ENCODE peak calls at places on chromosomes 6 and 20, in five cellular contexts. One of them, this sample, is unnamed.

GRCh38 chr6:10256113-10256690 is 158.7 kb downstream of the TFAP2A start:
- DNase-seq in coronary artery: no peak
- DNase-seq in keratinocyte: no peak
- DNase-seq in epithelial cell of esophagus: no peak
- DNase-seq in endothelial cell of umbilical vein: no peak
- DNase-seq in this sample: no peak

GRCh38 chr20:19938421-19938787 is 78.8 kb upstream of the NAA20 start:
- DNase-seq in keratinocyte: no peak
- DNase-seq in epithelial cell of esophagus: no peak
- DNase-seq in coronary artery: no peak
- DNase-seq in endothelial cell of umbilical vein: no peak
- DNase-seq in this sample: no peak

GRCh38 chr20:17570347-17571152 is 675 bp downstream of the DSTN start:
- DNase-seq in epithelial cell of esophagus: peak
- DNase-seq in coronary artery: peak
- DNase-seq in endothelial cell of umbilical vein: peak
- DNase-seq in keratinocyte: no peak
- DNase-seq in this sample: peak

GRCh38 chr20:19621072-19621471 is 137.0 kb upstream of the RIN2 start:
- DNase-seq in keratinocyte: no peak
- DNase-seq in epithelial cell of esophagus: peak
- DNase-seq in coronary artery: no peak
- DNase-seq in endothelial cell of umbilical vein: no peak
- DNase-seq in this sample: no peak

GRCh38 chr6:167893416-167893815 is 66.7 kb downstream of the AFDN start:
- DNase-seq in keratinocyte: no peak
- DNase-seq in epithelial cell of esophagus: peak
- DNase-seq in endothelial cell of umbilical vein: no peak
- DNase-seq in coronary artery: no peak
- DNase-seq in this sample: no peak

GRCh38 chr20:5372371-5372770 is 55.6 kb upstream of the PROKR2 start:
- DNase-seq in endothelial cell of umbilical vein: no peak
- DNase-seq in keratinocyte: no peak
- DNase-seq in epithelial cell of esophagus: no peak
- DNase-seq in coronary artery: no peak
- DNase-seq in this sample: no peak

GRCh38 chr6:38024908-38025307 is 205.4 kb downstream of the ZFAND3 start:
- DNase-seq in keratinocyte: no peak
- DNase-seq in endothelial cell of umbilical vein: no peak
- DNase-seq in epithelial cell of esophagus: no peak
- DNase-seq in coronary artery: no peak
- DNase-seq in this sample: no peak

GRCh38 chr6:99002826-99003225 is 55.1 kb upstream of the FBXL4 start:
- DNase-seq in keratinocyte: no peak
- DNase-seq in epithelial cell of esophagus: peak
- DNase-seq in coronary artery: no peak
- DNase-seq in endothelial cell of umbilical vein: peak
- DNase-seq in this sample: no peak

GRCh38 chr20:50715694-50716093 is 15.7 kb upstream of the PARD6B start:
- DNase-seq in endothelial cell of umbilical vein: no peak
- DNase-seq in keratinocyte: no peak
- DNase-seq in coronary artery: no peak
- DNase-seq in epithelial cell of esophagus: peak
- DNase-seq in this sample: no peak

GRCh38 chr6:109031416-109031815 is 63.2 kb downstream of the SESN1 start:
- DNase-seq in coronary artery: no peak
- DNase-seq in keratinocyte: no peak
- DNase-seq in endothelial cell of umbilical vein: no peak
- DNase-seq in epithelial cell of esophagus: no peak
- DNase-seq in this sample: no peak

GRCh38 chr6:28816909-28817807 is 106.6 kb downstream of the TRIM27 start:
- DNase-seq in coronary artery: no peak
- DNase-seq in endothelial cell of umbilical vein: peak
- DNase-seq in epithelial cell of esophagus: peak
- DNase-seq in keratinocyte: no peak
- DNase-seq in this sample: no peak

GRCh38 chr6:30163090-30163917 is at the start of gene TRIM15:
- DNase-seq in coronary artery: no peak
- DNase-seq in epithelial cell of esophagus: peak
- DNase-seq in keratinocyte: no peak
- DNase-seq in endothelial cell of umbilical vein: no peak
- DNase-seq in this sample: no peak

GRCh38 chr20:8431538-8432434 is 299.7 kb downstream of the PLCB1 start:
- DNase-seq in epithelial cell of esophagus: no peak
- DNase-seq in coronary artery: no peak
- DNase-seq in endothelial cell of umbilical vein: no peak
- DNase-seq in keratinocyte: no peak
- DNase-seq in this sample: no peak

GRCh38 chr6:16148498-16148897 is 19.6 kb downstream of the MYLIP start:
- DNase-seq in keratinocyte: no peak
- DNase-seq in coronary artery: no peak
- DNase-seq in endothelial cell of umbilical vein: no peak
- DNase-seq in epithelial cell of esophagus: no peak
- DNase-seq in this sample: no peak

GRCh38 chr6:72040106-72040505 is 153.8 kb downstream of the RIMS1 start:
- DNase-seq in keratinocyte: no peak
- DNase-seq in epithelial cell of esophagus: no peak
- DNase-seq in coronary artery: no peak
- DNase-seq in endothelial cell of umbilical vein: no peak
- DNase-seq in this sample: no peak

GRCh38 chr6:147099974-147100373 is 104.2 kb upstream of the STXBP5 start:
- DNase-seq in coronary artery: no peak
- DNase-seq in endothelial cell of umbilical vein: peak
- DNase-seq in epithelial cell of esophagus: peak
- DNase-seq in keratinocyte: no peak
- DNase-seq in this sample: no peak

GRCh38 chr6:13863699-13864155 is 49.4 kb upstream of the MCUR1 start:
- DNase-seq in keratinocyte: no peak
- DNase-seq in endothelial cell of umbilical vein: no peak
- DNase-seq in coronary artery: no peak
- DNase-seq in epithelial cell of esophagus: no peak
- DNase-seq in this sample: peak

GRCh38 chr6:81981812-81982211 is 229.3 kb upstream of the TENT5A start:
- DNase-seq in coronary artery: no peak
- DNase-seq in endothelial cell of umbilical vein: peak
- DNase-seq in epithelial cell of esophagus: peak
- DNase-seq in keratinocyte: no peak
- DNase-seq in this sample: no peak

GRCh38 chr6:158595223-158595622 is 35.3 kb downstream of the TMEM181 start:
- DNase-seq in endothelial cell of umbilical vein: peak
- DNase-seq in epithelial cell of esophagus: peak
- DNase-seq in keratinocyte: no peak
- DNase-seq in coronary artery: no peak
- DNase-seq in this sample: no peak

GRCh38 chr6:87484491-87484890 is 11.7 kb downstream of the SLC35A1 start:
- DNase-seq in epithelial cell of esophagus: peak
- DNase-seq in endothelial cell of umbilical vein: no peak
- DNase-seq in keratinocyte: peak
- DNase-seq in coronary artery: no peak
- DNase-seq in this sample: no peak

GRCh38 chr20:26135325-26136110 is 438.9 kb upstream of the ZNF337 start:
- DNase-seq in coronary artery: no peak
- DNase-seq in keratinocyte: no peak
- DNase-seq in epithelial cell of esophagus: no peak
- DNase-seq in endothelial cell of umbilical vein: no peak
- DNase-seq in this sample: no peak

GRCh38 chr20:60271597-60271996 is 313.4 kb downstream of the CDH26 start:
- DNase-seq in coronary artery: no peak
- DNase-seq in endothelial cell of umbilical vein: no peak
- DNase-seq in keratinocyte: no peak
- DNase-seq in epithelial cell of esophagus: no peak
- DNase-seq in this sample: no peak
- TF ChIP-seq CTCF in coronary artery: no peak
- TF ChIP-seq CTCF in endothelial cell of umbilical vein: no peak
- TF ChIP-seq CTCF in keratinocyte: peak
- TF ChIP-seq CTCF in epithelial cell of esophagus: peak
- TF ChIP-seq CTCF in this sample: peak

GRCh38 chr20:41690702-41691101 is 72.5 kb upstream of the CHD6 start:
- DNase-seq in epithelial cell of esophagus: no peak
- DNase-seq in endothelial cell of umbilical vein: no peak
- DNase-seq in keratinocyte: no peak
- DNase-seq in coronary artery: no peak
- DNase-seq in this sample: no peak

GRCh38 chr20:41692479-41693135 is 74.4 kb upstream of the CHD6 start:
- DNase-seq in endothelial cell of umbilical vein: peak
- DNase-seq in epithelial cell of esophagus: peak
- DNase-seq in keratinocyte: no peak
- DNase-seq in coronary artery: peak
- DNase-seq in this sample: no peak

GRCh38 chr20:41694796-41695195 is 76.6 kb upstream of the CHD6 start:
- DNase-seq in endothelial cell of umbilical vein: no peak
- DNase-seq in keratinocyte: no peak
- DNase-seq in epithelial cell of esophagus: no peak
- DNase-seq in coronary artery: no peak
- DNase-seq in this sample: no peak

GRCh38 chr20:41696428-41696827 is 78.3 kb upstream of the CHD6 start:
- DNase-seq in keratinocyte: no peak
- DNase-seq in coronary artery: no peak
- DNase-seq in epithelial cell of esophagus: peak
- DNase-seq in endothelial cell of umbilical vein: no peak
- DNase-seq in this sample: no peak

DNA sequence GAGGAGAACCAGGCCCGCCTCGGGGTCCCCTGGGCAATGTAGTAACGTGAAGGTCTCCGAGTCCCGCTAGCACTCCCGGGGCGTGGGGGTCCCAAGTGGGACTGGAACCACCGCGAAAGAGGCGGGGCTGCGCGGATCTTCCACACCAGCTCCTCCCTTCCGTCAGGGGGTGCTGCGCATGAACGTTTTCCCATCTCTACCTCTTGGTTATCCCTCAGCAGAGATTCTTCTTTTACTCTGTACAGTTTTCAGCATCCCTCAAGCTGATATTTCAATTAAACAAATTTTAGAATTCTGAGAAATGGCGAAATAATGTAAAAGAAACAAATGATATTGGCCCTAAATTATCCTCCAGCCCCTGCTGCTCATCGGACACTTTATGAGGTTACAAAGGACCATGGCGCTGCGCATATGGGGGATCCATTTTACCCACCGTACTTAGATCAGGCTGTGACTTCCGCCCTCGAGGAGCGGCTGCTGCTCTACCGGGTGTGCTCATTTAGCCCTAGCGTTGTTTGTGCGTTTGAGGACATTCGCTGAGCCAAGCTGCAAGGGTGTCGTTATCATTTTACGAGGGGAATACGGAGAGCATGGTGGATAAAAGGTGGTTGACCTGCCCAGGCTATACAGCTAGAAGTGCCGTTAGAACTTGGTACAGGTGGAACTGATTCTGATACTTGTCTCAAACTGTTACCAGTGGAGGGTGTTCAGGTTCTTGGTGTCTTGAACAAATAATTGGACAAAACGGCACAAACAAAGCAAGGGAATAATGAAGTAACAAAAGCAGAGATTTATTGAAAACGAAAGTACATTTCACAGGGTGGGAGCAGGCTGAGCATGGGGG is 75.2 kb upstream of the CHD6 start:
- DNase-seq in epithelial cell of esophagus: peak
- DNase-seq in coronary artery: peak
- DNase-seq in keratinocyte: no peak
- DNase-seq in endothelial cell of umbilical vein: peak
- DNase-seq in this sample: no peak
- TF ChIP-seq CTCF in epithelial cell of esophagus: peak
- TF ChIP-seq CTCF in coronary artery: peak
- TF ChIP-seq CTCF in keratinocyte: peak
- TF ChIP-seq CTCF in endothelial cell of umbilical vein: no peak
- TF ChIP-seq CTCF in this sample: peak

GRCh38 chr6:32947552-32948465 is 5.1 kb downstream of the HLA-DMA start:
- DNase-seq in coronary artery: no peak
- DNase-seq in epithelial cell of esophagus: peak
- DNase-seq in endothelial cell of umbilical vein: peak
- DNase-seq in keratinocyte: no peak
- DNase-seq in this sample: no peak
- TF ChIP-seq CTCF in coronary artery: no peak
- TF ChIP-seq CTCF in epithelial cell of esophagus: peak
- TF ChIP-seq CTCF in endothelial cell of umbilical vein: peak
- TF ChIP-seq CTCF in keratinocyte: peak
- TF ChIP-seq CTCF in this sample: peak

GRCh38 chr6:17987576-17988421 is at the start of gene KIF13A:
- DNase-seq in endothelial cell of umbilical vein: peak
- DNase-seq in coronary artery: peak
- DNase-seq in keratinocyte: no peak
- DNase-seq in epithelial cell of esophagus: peak
- DNase-seq in this sample: peak
- TF ChIP-seq CTCF in endothelial cell of umbilical vein: no peak
- TF ChIP-seq CTCF in coronary artery: no peak
- TF ChIP-seq CTCF in keratinocyte: no peak
- TF ChIP-seq CTCF in epithelial cell of esophagus: no peak
- TF ChIP-seq CTCF in this sample: peak

This sample was measured in osteocyte.